ENCODE peak calls at places on chromosome 13, in four cellular contexts. V is kidney glomerular epithelial cell, S is HS-27A, I is omental fat pad. T is an unnamed sample.

GRCh38 chr13:104837756-104838155 is 1697.7 kb downstream of the EFNB2 start:
- DNase-seq in I (no peak), V (no peak), S (no peak), T (peak)

GRCh38 chr13:110540871-110541525 is 20.5 kb downstream of the RAB20 start:
- DNase-seq in S (no peak), I (no peak), V (no peak), T (no peak)

GRCh38 chr13:22561581-22561980 is 619.2 kb upstream of the SGCG start:
- DNase-seq in V (peak), I (no peak), S (no peak), T (peak)

GRCh38 chr13:106528711-106529414 is 6.6 kb downstream of the EFNB2 start:
- DNase-seq in V (no peak), S (no peak), I (no peak), T (no peak)

GRCh38 chr13:40187324-40187795 is 479.1 kb downstream of the FOXO1 start:
- DNase-seq in V (no peak), S (no peak), I (no peak), T (no peak)

GRCh38 chr13:42001580-42001979 is 40.7 kb upstream of the VWA8 start:
- DNase-seq in V (peak), S (no peak), I (peak), T (peak)

GRCh38 chr13:76848596-76848995 is 37.6 kb downstream of the KCTD12 start:
- DNase-seq in I (no peak), S (no peak), V (no peak), T (peak)

GRCh38 chr13:41065098-41065497 is 3.8 kb downstream of the WBP4 start:
- DNase-seq in I (no peak), S (no peak), V (no peak), T (peak)

GRCh38 chr13:36904219-36904618 is 15.8 kb downstream of the SMAD9 start:
- DNase-seq in I (no peak), V (no peak), S (no peak), T (no peak)

GRCh38 chr13:79936368-79937136 is 404.4 kb downstream of the SPRY2 start:
- DNase-seq in V (peak), S (peak), I (no peak), T (peak)

GRCh38 chr13:109883181-109884180 is 97.1 kb upstream of the IRS2 start:
- DNase-seq in I (no peak), S (no peak), V (no peak), T (no peak)

GRCh38 chr13:97122381-97122996 is 99.6 kb upstream of the MBNL2 start:
- DNase-seq in V (peak), I (no peak), S (peak), T (peak)